ENCODE peak calls at places on chromosome 15, in six cellular contexts. O is HT1080; S is H4; E is NCI-H524; Z is activated CD4-positive, alpha-beta T cell treated with anti-CD3 and anti-CD28 coated beads for 1 hour; Y is SW 1271. C is an unnamed sample.

GRCh38 chr15:98438326-98438725 is 210.0 kb upstream of the IGF1R start:
- DNase-seq in O (no peak), S (no peak), E (no peak), Z (no peak), Y (no peak), C (no peak)

GRCh38 chr15:31100738-31101137 is 787 bp downstream of the TRPM1 start:
- DNase-seq in O (no peak), S (no peak), E (no peak), Z (no peak), Y (no peak), C (no peak)

GRCh38 chr15:97904196-97904572 is 56.3 kb upstream of the ARRDC4 start:
- DNase-seq in O (peak), S (peak), E (peak), Z (no peak), Y (no peak), C (peak)

GRCh38 chr15:68311464-68311835 is 33.9 kb downstream of the FEM1B start:
- DNase-seq in O (no peak), S (no peak), E (no peak), Z (no peak), Y (no peak), C (no peak)

GRCh38 chr15:80199869-80200268 is 47.1 kb downstream of the FAH start:
- DNase-seq in O (no peak), S (no peak), E (no peak), Z (no peak), Y (no peak), C (no peak)

GRCh38 chr15:70795311-70795665 is 31.9 kb upstream of the UACA start:
- DNase-seq in O (peak), S (peak), E (no peak), Z (no peak), Y (peak), C (peak)

GRCh38 chr15:66515901-66516322 is 10.8 kb downstream of the ZWILCH start:
- DNase-seq in O (peak), S (no peak), E (no peak), Z (no peak), Y (no peak), C (peak)

GRCh38 chr15:77632760-77633133 is at the start of gene LINGO1:
- DNase-seq in O (no peak), S (no peak), E (no peak), Z (no peak), Y (no peak), C (peak)

GRCh38 chr15:42094512-42094963 is at the start of gene PLA2G4D:
- DNase-seq in O (no peak), S (no peak), E (no peak), Z (no peak), Y (no peak), C (no peak)

GRCh38 chr15:62474771-62475124 is 309.7 kb upstream of the C2CD4B start:
- DNase-seq in O (no peak), S (no peak), E (no peak), Z (no peak), Y (no peak), C (peak)

GRCh38 chr15:72285402-72285801 is 13.0 kb upstream of the PARP6 start:
- DNase-seq in O (no peak), S (no peak), E (no peak), Z (no peak), Y (no peak), C (no peak)

GRCh38 chr15:98734472-98735284 is 86.3 kb downstream of the IGF1R start:
- DNase-seq in O (no peak), S (no peak), E (no peak), Z (no peak), Y (no peak), C (no peak)

GRCh38 chr15:40098489-40099261 is 10.0 kb downstream of the BMF start:
- DNase-seq in O (peak), S (peak), E (no peak), Z (peak), Y (no peak), C (peak)

GRCh38 chr15:64456634-64457108 is 3.7 kb upstream of the ZNF609 start:
- DNase-seq in O (no peak), S (no peak), E (no peak), Z (no peak), Y (no peak), C (peak)

GRCh38 chr15:101006931-101007687 is 88.0 kb downstream of the LRRK1 start:
- DNase-seq in O (peak), S (peak), E (peak), Z (peak), Y (peak), C (peak)

GRCh38 chr15:74794248-74794969 is 12.5 kb downstream of the CSK start:
- DNase-seq in O (no peak), S (no peak), E (no peak), Z (no peak), Y (no peak), C (no peak)

GRCh38 chr15:63407612-63408011 is 26.0 kb upstream of the CA12 start:
- DNase-seq in O (no peak), S (peak), E (peak), Z (no peak), Y (no peak), C (no peak)

GRCh38 chr15:65044724-65045481 is at the start of gene SLC51B:
- DNase-seq in O (no peak), S (no peak), E (peak), Z (no peak), Y (no peak), C (peak)

GRCh38 chr15:29126821-29127461 is 142.7 kb downstream of the NSMCE3 start:
- DNase-seq in O (no peak), S (no peak), E (no peak), Z (no peak), Y (no peak), C (no peak)

GRCh38 chr15:67716171-67716570 is 109.1 kb upstream of the SKOR1 start:
- DNase-seq in O (no peak), S (no peak), E (no peak), Z (no peak), Y (no peak), C (no peak)

GRCh38 chr15:25465835-25466234 is 27.0 kb upstream of the UBE3A start:
- DNase-seq in O (no peak), S (no peak), E (no peak), Z (no peak), Y (no peak), C (no peak)

GRCh38 chr15:79721256-79721655 is 175.6 kb downstream of the MTHFS start:
- DNase-seq in O (no peak), S (no peak), E (no peak), Z (no peak), Y (no peak), C (no peak)

GRCh38 chr15:101366853-101367252 is 71.8 kb upstream of the SNRPA1 start:
- DNase-seq in O (no peak), S (no peak), E (no peak), Z (no peak), Y (no peak), C (no peak)

GRCh38 chr15:96312641-96313335 is 17.7 kb upstream of the NR2F2 start:
- DNase-seq in O (peak), S (no peak), E (no peak), Z (no peak), Y (no peak), C (no peak)

GRCh38 chr15:39232512-39232911 is 348.4 kb upstream of the THBS1 start:
- DNase-seq in O (peak), S (peak), E (no peak), Z (no peak), Y (no peak), C (peak)

GRCh38 chr15:66454143-66454542 is 43.4 kb downstream of the SNAPC5 start:
- DNase-seq in O (peak), S (no peak), E (no peak), Z (no peak), Y (no peak), C (no peak)

GRCh38 chr15:74369756-74370155 is 2.3 kb upstream of the CYP11A1 start:
- DNase-seq in O (no peak), S (no peak), E (no peak), Z (no peak), Y (no peak), C (no peak)

GRCh38 chr15:86139828-86140227 is 60.2 kb downstream of the AGBL1 start:
- DNase-seq in O (no peak), S (no peak), E (no peak), Z (no peak), Y (no peak), C (no peak)

GRCh38 chr15:69723404-69724097 is 270.9 kb downstream of the RPLP1 start:
- DNase-seq in O (no peak), S (no peak), E (peak), Z (no peak), Y (no peak), C (no peak)

GRCh38 chr15:92098869-92099268 is 245.4 kb downstream of the SLCO3A1 start:
- DNase-seq in O (no peak), S (no peak), E (peak), Z (no peak), Y (no peak), C (no peak)

GRCh38 chr15:27797765-27798164 is 301.4 kb downstream of the OCA2 start:
- DNase-seq in O (no peak), S (no peak), E (no peak), Z (no peak), Y (no peak), C (no peak)